ENCODE peak calls at places on chromosomes 1 and 21, in seven cellular contexts. U, R, A, Z, S, J and D are unnamed samples.

GRCh38 chr1:183291216-183291762 is 105.2 kb downstream of the LAMC2 start:
- DNase-seq in U (no peak), R (no peak), A (no peak), Z (no peak), S (no peak), J (no peak), D (no peak)

GRCh38 chr21:35189077-35189863 is 140.2 kb upstream of the RUNX1 start:
- DNase-seq in U (no peak), R (peak; percentile 65), A (no peak), Z (no peak), S (no peak), J (no peak), D (no peak)

GRCh38 chr1:100989306-100990077 is 36.1 kb downstream of the DPH5 start:
- DNase-seq in U (no peak), R (no peak), A (no peak), Z (no peak), S (no peak), J (no peak), D (no peak)

GRCh38 chr1:154864189-154864985 is 5.7 kb downstream of the KCNN3 start:
- DNase-seq in U (no peak), R (no peak), A (no peak), Z (no peak), S (no peak), J (no peak), D (no peak)

GRCh38 chr1:227901239-227901905 is 46.4 kb downstream of the WNT9A start:
- DNase-seq in U (peak; percentile 4), R (no peak), A (no peak), Z (no peak), S (peak; percentile 40), J (peak; percentile 20), D (peak; percentile 39)

GRCh38 chr1:245184791-245185190 is 30.0 kb downstream of the KIF26B start:
- DNase-seq in U (no peak), R (no peak), A (no peak), Z (no peak), S (no peak), J (no peak), D (no peak)

GRCh38 chr1:17572264-17572985 is 32.9 kb downstream of the ARHGEF10L start:
- DNase-seq in U (no peak), R (no peak), A (no peak), Z (no peak), S (no peak), J (no peak), D (no peak)

GRCh38 chr1:62321438-62321837 is 2.2 kb upstream of the KANK4 start:
- DNase-seq in U (no peak), R (no peak), A (no peak), Z (peak; percentile 55), S (no peak), J (peak; percentile 85), D (no peak)

GRCh38 chr1:29121951-29122661 is 1.6 kb downstream of the TMEM200B start:
- DNase-seq in U (peak; percentile 42), R (peak; percentile 72), A (peak; percentile 53), Z (no peak), S (peak; percentile 65), J (no peak), D (peak; percentile 74)

GRCh38 chr1:39573736-39574624 is 2.6 kb downstream of the PABPC4 start:
- DNase-seq in U (no peak), R (no peak), A (no peak), Z (no peak), S (no peak), J (no peak), D (no peak)

GRCh38 chr1:222096883-222097282 is 355.0 kb upstream of the DUSP10 start:
- DNase-seq in U (no peak), R (no peak), A (no peak), Z (no peak), S (no peak), J (no peak), D (no peak)

GRCh38 chr1:165290143-165290542 is 66.4 kb downstream of the LMX1A start:
- DNase-seq in U (no peak), R (no peak), A (no peak), Z (no peak), S (no peak), J (no peak), D (no peak)

GRCh38 chr1:145997156-145998023 is 1.0 kb upstream of the TXNIP start:
- DNase-seq in U (peak; percentile 53), R (peak; percentile 54), A (peak; percentile 64), Z (no peak), S (peak; percentile 84), J (no peak), D (peak; percentile 59)

GRCh38 chr21:40568756-40569155 is 278.2 kb downstream of the DSCAM start:
- DNase-seq in U (no peak), R (no peak), A (no peak), Z (no peak), S (no peak), J (no peak), D (no peak)

DNA sequence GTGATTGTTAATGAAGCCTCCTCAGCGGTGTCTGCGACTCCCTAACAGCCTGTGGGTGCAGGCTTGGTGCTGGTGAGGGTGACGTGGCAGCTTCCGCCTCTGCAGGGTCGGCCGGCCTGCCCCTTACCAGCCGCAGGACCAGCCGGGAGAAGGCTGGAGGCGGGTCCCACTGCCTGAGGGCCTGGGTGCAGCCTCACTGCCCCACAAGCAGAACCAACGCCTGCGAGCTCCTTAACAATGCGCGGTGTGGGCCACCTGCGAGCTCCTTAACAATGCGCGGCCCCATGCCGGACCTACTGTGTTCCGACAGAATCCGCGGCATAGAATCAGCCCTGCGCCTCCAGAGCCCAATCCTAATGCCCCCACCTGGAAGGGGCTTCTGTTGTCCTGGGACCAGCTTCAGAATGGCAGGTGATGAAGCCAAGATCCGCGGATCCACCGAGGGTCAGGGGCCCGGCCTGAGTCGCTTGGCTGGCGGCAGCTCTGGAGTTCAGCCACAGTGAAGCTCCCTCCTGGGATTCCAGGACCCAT is 54.4 kb upstream of the AJAP1 start:
- DNase-seq in U (no peak), R (no peak), A (peak; percentile 26), Z (no peak), S (no peak), J (no peak), D (no peak)
- H3K9me3 ChIP-seq in U (no peaks in the 10 kb centered on the region), R (no peaks in the 10 kb centered on the region), A (no peaks in the 10 kb centered on the region), Z (no peaks in the 10 kb centered on the region), S (no peaks in the 10 kb centered on the region), J (no peaks in the 10 kb centered on the region), D (no peaks in the 10 kb centered on the region)

GRCh38 chr1:42164551-42165420 is at the start of gene GUCA2A:
- DNase-seq in U (no peak), R (no peak), A (peak; percentile 89), Z (no peak), S (no peak), J (no peak), D (peak; percentile 76)
- H3K4me1 ChIP-seq in U (peaks cover 12% of the 10 kb centered on the region), R (no peaks in the 10 kb centered on the region), A (no peaks in the 10 kb centered on the region), Z (peaks cover 27% of the 10 kb centered on the region), S (no peaks in the 10 kb centered on the region), J (peaks cover 11% of the 10 kb centered on the region), D (no peaks in the 10 kb centered on the region)

GRCh38 chr1:2829846-2830615 is 28.5 kb upstream of the TTC34 start:
- DNase-seq in U (no peak), R (no peak), A (no peak), Z (no peak), S (peak; percentile 15), J (peak; percentile 41), D (no peak)
- H3K9me3 ChIP-seq in U (no peaks in the 10 kb centered on the region), R (no peaks in the 10 kb centered on the region), A (no peaks in the 10 kb centered on the region), Z (no peaks in the 10 kb centered on the region), S (no peaks in the 10 kb centered on the region), J (peaks cover 5% of the 10 kb centered on the region), D (no peaks in the 10 kb centered on the region)

GRCh38 chr1:202590975-202591411 is 119.3 kb downstream of the SYT2 start:
- DNase-seq in U (no peak), R (no peak), A (no peak), Z (no peak), S (no peak), J (no peak), D (no peak)

GRCh38 chr1:202588644-202589189 is 121.5 kb downstream of the SYT2 start:
- DNase-seq in U (no peak), R (no peak), A (no peak), Z (peak; percentile 35), S (no peak), J (no peak), D (no peak)

GRCh38 chr1:202590119-202590518 is 120.1 kb downstream of the SYT2 start:
- DNase-seq in U (no peak), R (no peak), A (no peak), Z (no peak), S (no peak), J (no peak), D (no peak)

GRCh38 chr1:202587859-202588480 is 122.3 kb downstream of the SYT2 start:
- DNase-seq in U (no peak), R (no peak), A (no peak), Z (no peak), S (no peak), J (no peak), D (no peak)

GRCh38 chr1:202589190-202589680 is 121.0 kb downstream of the SYT2 start:
- DNase-seq in U (peak; percentile 81), R (peak; percentile 92), A (no peak), Z (peak; percentile 93), S (peak; percentile 95), J (peak; percentile 95), D (peak; percentile 95)
- H3K4me1 ChIP-seq in U (peaks cover 65% of the 10 kb centered on the region), R (peaks cover 6% of the 10 kb centered on the region), A (no peaks in the 10 kb centered on the region), Z (peaks cover 65% of the 10 kb centered on the region), S (peaks cover 68% of the 10 kb centered on the region), J (peaks cover 72% of the 10 kb centered on the region), D (peaks cover 7% of the 10 kb centered on the region)

GRCh38 chr1:55893155-55893554 is 678.0 kb upstream of the USP24 start:
- DNase-seq in U (no peak), R (no peak), A (no peak), Z (peak; percentile 8), S (no peak), J (no peak), D (no peak)

GRCh38 chr1:55898191-55898590 is 681.2 kb downstream of the PLPP3 start:
- DNase-seq in U (no peak), R (no peak), A (no peak), Z (no peak), S (no peak), J (no peak), D (no peak)

GRCh38 chr1:55888685-55889317 is 673.6 kb upstream of the USP24 start:
- DNase-seq in U (no peak), R (no peak), A (no peak), Z (no peak), S (no peak), J (no peak), D (no peak)

GRCh38 chr1:55896210-55896609 is 681.0 kb upstream of the USP24 start:
- DNase-seq in U (no peak), R (no peak), A (no peak), Z (no peak), S (no peak), J (no peak), D (no peak)

DNA sequence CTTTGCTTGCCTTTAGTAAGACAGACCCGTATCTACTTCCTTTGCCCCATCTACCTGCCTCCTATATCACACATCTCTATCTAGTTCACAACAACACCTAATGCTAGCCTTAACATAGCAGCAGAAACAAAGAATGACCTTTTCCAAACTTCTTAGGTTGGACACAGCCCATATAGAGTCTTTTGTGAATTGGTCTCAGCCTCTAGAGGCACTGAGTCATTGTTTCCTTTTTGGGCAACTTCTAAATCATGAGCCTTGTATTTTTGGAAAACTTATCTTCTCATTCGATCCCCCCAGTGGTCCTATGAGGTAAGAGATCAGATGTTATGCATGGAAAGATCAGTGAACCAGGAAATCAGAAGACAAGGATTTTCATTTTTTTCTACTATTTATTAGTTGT is 679.4 kb upstream of the USP24 start:
- DNase-seq in U (no peak), R (no peak), A (no peak), Z (no peak), S (no peak), J (no peak), D (no peak)
- H3K9me3 ChIP-seq in U (peaks cover 7% of the 10 kb centered on the region), R (no peaks in the 10 kb centered on the region), A (no peaks in the 10 kb centered on the region), Z (peaks cover 12% of the 10 kb centered on the region), S (peaks cover 3% of the 10 kb centered on the region), J (peaks cover 5% of the 10 kb centered on the region), D (peaks cover 1% of the 10 kb centered on the region)

GRCh38 chr1:223731076-223731770 is 18.9 kb downstream of the CAPN2 start:
- DNase-seq in U (peak; percentile 77), R (peak; percentile 70), A (no peak), Z (no peak), S (peak; percentile 86), J (no peak), D (peak; percentile 82)
- H3K4me1 ChIP-seq in U (peaks cover 65% of the 10 kb centered on the region), R (peaks cover 23% of the 10 kb centered on the region), A (peaks cover 12% of the 10 kb centered on the region), Z (peaks cover 83% of the 10 kb centered on the region), S (peaks cover 53% of the 10 kb centered on the region), J (peaks cover 30% of the 10 kb centered on the region), D (peaks cover 2% of the 10 kb centered on the region)